ENCODE peak calls at places on chromosomes 7 and 10, in seven cellular contexts. G, P, C, B, Q, J and V are unnamed samples.
A peak's percentile ranks its signal among the peaks of the same experiment; 100 is the strongest.

GRCh38 chr10:22667093-22667480 is 47.3 kb downstream of the PIP4K2A start:
- DNase-seq in G (no peak), P (no peak), C (no peak), B (no peak), Q (no peak), J (no peak), V (no peak)

GRCh38 chr10:33113111-33113856 is 155.3 kb upstream of the ITGB1 start:
- DNase-seq in G (peak; percentile 95), P (no peak), C (no peak), B (peak; percentile 85), Q (no peak), J (peak; percentile 26), V (peak; percentile 28)

GRCh38 chr10:110174201-110174600 is 33.2 kb upstream of the MXI1 start:
- DNase-seq in G (no peak), P (no peak), C (no peak), B (no peak), Q (no peak), J (no peak), V (no peak)

GRCh38 chr10:50614444-50615137 is 9.2 kb downstream of the SGMS1 start:
- DNase-seq in G (no peak), P (no peak), C (no peak), B (no peak), Q (no peak), J (peak; percentile 39), V (no peak)

GRCh38 chr7:113142385-113143119 is 24.2 kb upstream of the SMIM30 start:
- DNase-seq in G (no peak), P (no peak), C (peak; percentile 20), B (no peak), Q (no peak), J (no peak), V (no peak)

GRCh38 chr7:1534330-1535099 is 4.0 kb downstream of the MAFK start:
- DNase-seq in G (no peak), P (no peak), C (no peak), B (no peak), Q (no peak), J (no peak), V (no peak)

GRCh38 chr7:13240349-13240748 is 552.9 kb downstream of the ARL4A start:
- DNase-seq in G (peak; percentile 35), P (no peak), C (no peak), B (peak; percentile 40), Q (no peak), J (peak; percentile 20), V (no peak)

GRCh38 chr7:139351027-139351426 is 8.7 kb upstream of the LUC7L2 start:
- DNase-seq in G (no peak), P (no peak), C (no peak), B (no peak), Q (no peak), J (no peak), V (no peak)

GRCh38 chr7:105932835-105933477 is 30.1 kb upstream of the CDHR3 start:
- DNase-seq in G (peak; percentile 73), P (no peak), C (no peak), B (peak; percentile 92), Q (no peak), J (no peak), V (no peak)

GRCh38 chr10:119349341-119349740 is 142.0 kb downstream of the GRK5 start:
- DNase-seq in G (no peak), P (no peak), C (no peak), B (no peak), Q (no peak), J (no peak), V (no peak)
- H3K27ac ChIP-seq in G (peak overlapping the region; percentile 45), P (no peak overlapping the region), C (no peak overlapping the region), B (no peak overlapping the region), Q (no peak overlapping the region), J (no peak overlapping the region), V (no peak overlapping the region)

DNA sequence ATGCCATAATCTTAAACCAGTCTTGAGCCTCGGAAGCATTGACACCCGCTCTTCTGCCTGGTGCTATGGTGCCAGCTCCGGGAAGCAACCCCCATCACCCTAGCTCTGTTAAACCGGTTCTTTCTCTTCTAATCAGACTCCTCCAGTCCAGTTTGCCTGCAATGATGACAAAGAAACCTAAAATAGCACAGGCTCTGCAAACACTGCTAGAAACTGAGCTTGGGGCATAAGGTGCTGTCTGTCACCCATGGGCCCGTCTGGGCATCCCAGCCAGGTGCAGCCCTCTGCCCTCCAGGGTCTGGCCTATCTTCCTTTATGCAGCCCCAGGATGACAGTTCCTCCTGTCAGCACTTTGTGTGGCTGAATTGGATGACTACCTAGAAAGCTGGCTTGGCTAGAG is 14.2 kb upstream of the CAMK2G start:
- DNase-seq in G (peak; percentile 15), P (no peak), C (no peak), B (peak; percentile 52), Q (no peak), J (no peak), V (no peak)
- H3K4me3 ChIP-seq in G (no peak overlapping the region), P (no peak overlapping the region), C (no peak overlapping the region), B (no peak overlapping the region), Q (no peak overlapping the region), J (no peak overlapping the region), V (no peak overlapping the region)

GRCh38 chr10:44384601-44385422 is at the start of gene CXCL12:
- DNase-seq in G (no peak), P (no peak), C (no peak), B (peak; percentile 78), Q (peak; percentile 5), J (peak; percentile 44), V (no peak)

GRCh38 chr10:44383749-44384600 is 922 bp downstream of the CXCL12 start:
- DNase-seq in G (peak; percentile 42), P (no peak), C (no peak), B (peak; percentile 79), Q (no peak), J (peak; percentile 42), V (no peak)

GRCh38 chr10:44386546-44387052 is 1.7 kb upstream of the CXCL12 start:
- DNase-seq in G (peak; percentile 57), P (no peak), C (no peak), B (peak; percentile 88), Q (peak; percentile 37), J (peak; percentile 88), V (no peak)

GRCh38 chr10:44385423-44385725 is 477 bp upstream of the CXCL12 start:
- DNase-seq in G (no peak), P (no peak), C (no peak), B (no peak), Q (no peak), J (no peak), V (no peak)

GRCh38 chr10:44385726-44386438 is 985 bp upstream of the CXCL12 start:
- DNase-seq in G (no peak), P (no peak), C (no peak), B (peak; percentile 28), Q (no peak), J (no peak), V (no peak)
- TF ChIP-seq EZH2 in G (no peak), P (peak; percentile 58), C (no peak), B (no peak), Q (no peak), J (peak; percentile 33), V (peak; percentile 50)

DNA sequence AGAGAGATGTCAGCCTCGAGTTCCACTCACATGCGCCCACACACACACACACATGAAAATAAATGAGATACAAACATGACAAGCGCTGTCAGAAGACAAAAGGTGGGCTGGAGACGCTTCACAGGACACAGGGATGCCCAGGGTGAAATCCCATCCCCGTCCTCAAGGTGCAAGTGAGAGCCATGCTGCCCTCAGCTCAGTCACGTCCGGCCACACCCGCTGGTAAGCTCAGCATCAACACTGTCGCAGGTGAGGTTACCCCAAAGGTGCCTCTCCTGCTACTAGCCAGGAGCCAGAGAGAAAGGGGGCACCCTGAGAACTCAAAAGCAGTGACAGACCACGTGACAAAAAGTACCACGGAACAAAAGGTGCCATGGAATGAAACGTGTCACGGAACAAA is 22.2 kb downstream of the PITRM1 start:
- DNase-seq in G (no peak), P (no peak), C (no peak), B (no peak), Q (no peak), J (no peak), V (no peak)
- H3K27ac ChIP-seq in G (no peak overlapping the region), P (no peak overlapping the region), C (no peak overlapping the region), B (no peak overlapping the region), Q (no peak overlapping the region), J (no peak overlapping the region), V (no peak overlapping the region)